ENCODE peak calls at places on chromosomes 12 and 14, in five cellular contexts. One of them, this sample, is unnamed. For H3K4me1, the result is how much of the 10 kb centered on the place peaks cover.

GRCh38 chr12:84497819-84498218 is 414.8 kb downstream of the SLC6A15 start:
- DNase-seq in body of pancreas: no peak
- DNase-seq in hepatocyte: no peak
- DNase-seq in endothelial cell of umbilical vein: peak
- DNase-seq in aorta: no peak
- DNase-seq in this sample: no peak

GRCh38 chr14:33916663-33917565 is 34.0 kb downstream of the EGLN3 start:
- DNase-seq in body of pancreas: no peak
- DNase-seq in hepatocyte: no peak
- DNase-seq in endothelial cell of umbilical vein: peak
- DNase-seq in aorta: no peak
- DNase-seq in this sample: no peak

GRCh38 chr14:77290705-77291104 is 19.7 kb upstream of the NGB start:
- DNase-seq in body of pancreas: no peak
- DNase-seq in hepatocyte: peak
- DNase-seq in endothelial cell of umbilical vein: no peak
- DNase-seq in aorta: no peak
- DNase-seq in this sample: no peak

GRCh38 chr12:116542345-116542950 is 16.7 kb upstream of the MAP1LC3B2 start:
- DNase-seq in body of pancreas: no peak
- DNase-seq in hepatocyte: no peak
- DNase-seq in endothelial cell of umbilical vein: peak
- DNase-seq in aorta: no peak
- DNase-seq in this sample: no peak

GRCh38 chr12:1796515-1797010 is 23.8 kb upstream of the LRTM2 start:
- DNase-seq in body of pancreas: no peak
- DNase-seq in hepatocyte: no peak
- DNase-seq in endothelial cell of umbilical vein: peak
- DNase-seq in aorta: peak
- DNase-seq in this sample: no peak

GRCh38 chr12:27191531-27191930 is 52.6 kb upstream of the STK38L start:
- DNase-seq in body of pancreas: no peak
- DNase-seq in hepatocyte: no peak
- DNase-seq in endothelial cell of umbilical vein: no peak
- DNase-seq in aorta: no peak
- DNase-seq in this sample: no peak

GRCh38 chr12:5548152-5548933 is 116.4 kb downstream of the NTF3 start:
- DNase-seq in body of pancreas: no peak
- DNase-seq in hepatocyte: peak
- DNase-seq in endothelial cell of umbilical vein: peak
- DNase-seq in aorta: no peak
- DNase-seq in this sample: no peak

GRCh38 chr12:93699271-93700141 is 22.3 kb downstream of the CRADD start:
- DNase-seq in body of pancreas: no peak
- DNase-seq in hepatocyte: no peak
- DNase-seq in endothelial cell of umbilical vein: no peak
- DNase-seq in aorta: no peak
- DNase-seq in this sample: no peak

GRCh38 chr12:6074979-6075585 is 49.4 kb downstream of the VWF start:
- DNase-seq in body of pancreas: no peak
- DNase-seq in hepatocyte: no peak
- DNase-seq in endothelial cell of umbilical vein: peak
- DNase-seq in aorta: no peak
- DNase-seq in this sample: no peak

GRCh38 chr12:2268478-2269286 is 215.9 kb downstream of the CACNA1C start:
- DNase-seq in body of pancreas: no peak
- DNase-seq in hepatocyte: peak
- DNase-seq in endothelial cell of umbilical vein: no peak
- DNase-seq in aorta: peak
- DNase-seq in this sample: no peak

GRCh38 chr14:90454041-90455000 is 57.5 kb downstream of the CALM1 start:
- DNase-seq in body of pancreas: peak
- DNase-seq in hepatocyte: peak
- DNase-seq in endothelial cell of umbilical vein: peak
- DNase-seq in aorta: peak
- DNase-seq in this sample: no peak

GRCh38 chr12:122350444-122350843 is 72.0 kb downstream of the CLIP1 start:
- DNase-seq in body of pancreas: no peak
- DNase-seq in hepatocyte: no peak
- DNase-seq in endothelial cell of umbilical vein: peak
- DNase-seq in aorta: peak
- DNase-seq in this sample: no peak

GRCh38 chr12:104700324-104700723 is 243.6 kb downstream of the CHST11 start:
- DNase-seq in body of pancreas: no peak
- DNase-seq in hepatocyte: no peak
- DNase-seq in endothelial cell of umbilical vein: no peak
- DNase-seq in aorta: no peak
- DNase-seq in this sample: no peak

GRCh38 chr14:92994942-92995341 is 72.0 kb downstream of the CHGA start:
- DNase-seq in body of pancreas: no peak
- DNase-seq in hepatocyte: no peak
- DNase-seq in endothelial cell of umbilical vein: no peak
- DNase-seq in aorta: no peak
- DNase-seq in this sample: no peak

GRCh38 chr12:59322473-59322872 is 273.4 kb upstream of the SLC16A7 start:
- DNase-seq in body of pancreas: peak
- DNase-seq in hepatocyte: no peak
- DNase-seq in endothelial cell of umbilical vein: no peak
- DNase-seq in aorta: no peak
- DNase-seq in this sample: no peak

GRCh38 chr14:23727566-23728335 is 91.6 kb downstream of the DHRS2 start:
- DNase-seq in body of pancreas: no peak
- DNase-seq in hepatocyte: peak
- DNase-seq in endothelial cell of umbilical vein: peak
- DNase-seq in aorta: no peak
- DNase-seq in this sample: no peak

GRCh38 chr12:958449-959123 is 9.1 kb upstream of the RAD52 start:
- DNase-seq in body of pancreas: no peak
- DNase-seq in hepatocyte: no peak
- DNase-seq in endothelial cell of umbilical vein: peak
- DNase-seq in aorta: no peak
- DNase-seq in this sample: no peak

GRCh38 chr12:27709932-27710591 is 570 bp upstream of the MRPS35 start:
- DNase-seq in body of pancreas: peak
- DNase-seq in hepatocyte: no peak
- DNase-seq in endothelial cell of umbilical vein: peak
- DNase-seq in aorta: no peak
- DNase-seq in this sample: no peak

GRCh38 chr12:75750950-75751349 is 239.5 kb upstream of the KRR1 start:
- DNase-seq in body of pancreas: no peak
- DNase-seq in hepatocyte: peak
- DNase-seq in endothelial cell of umbilical vein: peak
- DNase-seq in aorta: no peak
- DNase-seq in this sample: no peak

DNA sequence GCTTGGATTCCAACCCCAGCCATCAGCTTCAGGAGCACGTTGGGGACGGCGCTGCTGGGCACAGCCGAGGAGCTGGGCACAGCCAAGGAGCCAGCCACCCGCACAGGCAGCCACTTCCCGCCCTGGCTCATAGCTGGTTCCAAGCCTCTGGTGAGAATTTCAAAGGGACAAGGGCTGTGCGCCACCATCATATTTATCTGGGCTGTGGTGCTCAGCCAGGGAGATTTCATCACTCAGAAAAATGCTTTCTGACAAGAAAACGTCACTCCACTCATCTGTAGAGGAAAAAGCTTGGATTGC is 66.4 kb downstream of the GALNT9 start:
- DNase-seq in body of pancreas: no peak
- DNase-seq in hepatocyte: no peak
- DNase-seq in endothelial cell of umbilical vein: no peak
- DNase-seq in aorta: no peak
- DNase-seq in this sample: no peak
- H3K4me1 ChIP-seq in body of pancreas: under half
- H3K4me1 ChIP-seq in hepatocyte: under half
- H3K4me1 ChIP-seq in endothelial cell of umbilical vein: under half
- H3K4me1 ChIP-seq in aorta: under half
- H3K4me1 ChIP-seq in this sample: under half

GRCh38 chr14:49508124-49508523 is 78.1 kb downstream of the RPS29 start:
- DNase-seq in body of pancreas: no peak
- DNase-seq in hepatocyte: no peak
- DNase-seq in endothelial cell of umbilical vein: no peak
- DNase-seq in aorta: no peak
- DNase-seq in this sample: no peak

GRCh38 chr14:49506650-49507049 is 79.5 kb downstream of the RPS29 start:
- DNase-seq in body of pancreas: no peak
- DNase-seq in hepatocyte: no peak
- DNase-seq in endothelial cell of umbilical vein: no peak
- DNase-seq in aorta: no peak
- DNase-seq in this sample: no peak

GRCh38 chr14:49512147-49512551 is 74.0 kb downstream of the RPS29 start:
- DNase-seq in body of pancreas: no peak
- DNase-seq in hepatocyte: no peak
- DNase-seq in endothelial cell of umbilical vein: peak
- DNase-seq in aorta: no peak
- DNase-seq in this sample: no peak

GRCh38 chr14:49512571-49512970 is 73.6 kb downstream of the RPS29 start:
- DNase-seq in body of pancreas: no peak
- DNase-seq in hepatocyte: no peak
- DNase-seq in endothelial cell of umbilical vein: peak
- DNase-seq in aorta: no peak
- DNase-seq in this sample: no peak
- H3K4me1 ChIP-seq in body of pancreas: under half
- H3K4me1 ChIP-seq in hepatocyte: under half
- H3K4me1 ChIP-seq in endothelial cell of umbilical vein: under half
- H3K4me1 ChIP-seq in aorta: under half
- H3K4me1 ChIP-seq in this sample: under half

GRCh38 chr12:7106082-7106481 is 2.9 kb downstream of the C1RL start:
- DNase-seq in body of pancreas: no peak
- DNase-seq in hepatocyte: no peak
- DNase-seq in endothelial cell of umbilical vein: no peak
- DNase-seq in aorta: no peak
- DNase-seq in this sample: no peak
- H3K4me1 ChIP-seq in body of pancreas: under half
- H3K4me1 ChIP-seq in hepatocyte: under half
- H3K4me1 ChIP-seq in endothelial cell of umbilical vein: under half
- H3K4me1 ChIP-seq in aorta: under half
- H3K4me1 ChIP-seq in this sample: under half

GRCh38 chr14:75249958-75250336 is 28.7 kb upstream of the FOS start:
- DNase-seq in body of pancreas: no peak
- DNase-seq in hepatocyte: no peak
- DNase-seq in endothelial cell of umbilical vein: no peak
- DNase-seq in aorta: no peak
- DNase-seq in this sample: no peak
- H3K4me1 ChIP-seq in body of pancreas: under half
- H3K4me1 ChIP-seq in hepatocyte: under half
- H3K4me1 ChIP-seq in endothelial cell of umbilical vein: under half
- H3K4me1 ChIP-seq in aorta: under half
- H3K4me1 ChIP-seq in this sample: under half

GRCh38 chr14:72714871-72715214 is 179.1 kb downstream of the DPF3 start:
- DNase-seq in body of pancreas: no peak
- DNase-seq in hepatocyte: no peak
- DNase-seq in endothelial cell of umbilical vein: no peak
- DNase-seq in aorta: no peak
- DNase-seq in this sample: no peak
- H3K4me1 ChIP-seq in body of pancreas: under half
- H3K4me1 ChIP-seq in hepatocyte: under half
- H3K4me1 ChIP-seq in endothelial cell of umbilical vein: under half
- H3K4me1 ChIP-seq in aorta: under half
- H3K4me1 ChIP-seq in this sample: under half

DNA sequence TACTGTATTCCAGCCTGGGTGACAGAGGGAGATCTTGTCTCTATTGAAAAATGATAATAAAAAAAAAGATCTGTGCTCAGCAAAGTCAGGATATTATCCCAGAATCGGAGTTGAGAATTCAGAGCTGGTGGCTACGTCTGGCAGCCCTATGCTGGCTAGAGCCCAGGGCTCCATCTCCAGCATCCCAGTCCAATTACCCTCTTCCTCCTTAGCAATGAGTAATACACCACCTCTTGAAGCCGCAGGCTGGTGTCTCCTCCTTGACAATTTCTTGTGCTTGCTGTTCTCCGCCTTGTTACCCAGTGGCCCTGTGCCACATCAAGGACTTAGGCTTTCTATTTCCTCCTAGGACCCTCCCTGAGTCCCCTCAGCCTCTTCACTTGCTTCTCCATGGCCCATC is 38.4 kb upstream of the DDX11 start:
- DNase-seq in body of pancreas: no peak
- DNase-seq in hepatocyte: no peak
- DNase-seq in endothelial cell of umbilical vein: no peak
- DNase-seq in aorta: no peak
- DNase-seq in this sample: no peak
- H3K4me1 ChIP-seq in body of pancreas: under half
- H3K4me1 ChIP-seq in hepatocyte: under half
- H3K4me1 ChIP-seq in endothelial cell of umbilical vein: under half
- H3K4me1 ChIP-seq in aorta: under half
- H3K4me1 ChIP-seq in this sample: under half

DNA sequence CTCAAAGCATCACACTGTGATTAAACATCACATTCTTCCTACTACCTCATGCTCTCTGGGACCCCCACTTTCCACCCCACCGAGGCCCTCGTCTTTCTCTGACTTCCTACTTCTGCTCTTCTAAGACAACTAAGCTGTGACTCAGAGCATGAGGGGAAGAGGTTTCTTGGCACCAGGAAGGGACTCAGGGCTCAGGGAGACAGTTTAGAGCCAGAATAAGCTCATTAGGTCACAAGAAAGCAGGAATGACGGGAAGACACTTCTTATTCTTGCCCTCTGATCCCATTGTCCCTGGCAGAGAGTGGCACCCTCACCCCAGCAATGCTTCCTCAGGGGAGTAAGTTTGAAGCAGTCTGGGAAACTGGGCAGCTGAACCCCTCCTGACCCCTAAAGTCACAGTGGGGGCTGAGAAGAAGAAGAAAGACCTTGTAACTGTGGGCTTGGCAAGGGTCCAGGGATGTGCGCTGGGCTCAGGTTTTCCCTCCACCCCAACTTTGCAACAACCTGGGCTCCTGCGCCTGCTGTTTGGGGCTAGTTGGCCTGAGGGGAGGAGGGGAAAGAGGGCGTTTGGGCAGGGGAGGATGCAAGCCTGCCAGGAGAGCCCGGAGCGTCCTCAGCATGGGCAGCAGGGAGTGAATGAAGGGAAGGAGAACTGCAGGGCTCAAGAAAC is 64.6 kb upstream of the ACTN1 start:
- DNase-seq in body of pancreas: no peak
- DNase-seq in hepatocyte: no peak
- DNase-seq in endothelial cell of umbilical vein: peak
- DNase-seq in aorta: peak
- DNase-seq in this sample: no peak
- H3K4me1 ChIP-seq in body of pancreas: under half
- H3K4me1 ChIP-seq in hepatocyte: under half
- H3K4me1 ChIP-seq in endothelial cell of umbilical vein: half or more
- H3K4me1 ChIP-seq in aorta: under half
- H3K4me1 ChIP-seq in this sample: half or more

GRCh38 chr12:51959211-51959610 is 7.7 kb downstream of the ACVR1B start:
- DNase-seq in body of pancreas: peak
- DNase-seq in hepatocyte: no peak
- DNase-seq in endothelial cell of umbilical vein: no peak
- DNase-seq in aorta: no peak
- DNase-seq in this sample: no peak
- H3K4me1 ChIP-seq in body of pancreas: half or more
- H3K4me1 ChIP-seq in hepatocyte: under half
- H3K4me1 ChIP-seq in endothelial cell of umbilical vein: under half
- H3K4me1 ChIP-seq in aorta: under half
- H3K4me1 ChIP-seq in this sample: half or more

This sample was measured in esophagus squamous epithelium.